ENCODE peak calls at places on chromosomes 5 and 9, in six cellular contexts. Q is fibroblast of lung, B is NCI-H1417, S is RPMI8226, J is M059J, O is lower lobe of right lung. X is an unnamed sample.

GRCh38 chr5:58898006-58898405 is 315.1 kb downstream of the RAB3C start:
- DNase-seq in Q (no peak), B (no peak), S (no peak), J (no peak), O (no peak), X (no peak)

GRCh38 chr9:111013707-111014106 is 24.6 kb downstream of the LPAR1 start:
- DNase-seq in Q (no peak), B (no peak), S (no peak), J (no peak), O (no peak), X (no peak)

GRCh38 chr9:130074391-130075115 is 20.8 kb downstream of the GPR107 start:
- DNase-seq in Q (no peak), B (no peak), S (no peak), J (no peak), O (no peak), X (no peak)

GRCh38 chr9:88387733-88388202 is 476 bp upstream of the SPIN1 start:
- DNase-seq in Q (peak), B (peak), S (peak), J (peak), O (peak), X (peak)

GRCh38 chr9:132578367-132578932 is 4.0 kb upstream of the BARHL1 start:
- DNase-seq in Q (no peak), B (no peak), S (no peak), J (no peak), O (peak), X (no peak)

GRCh38 chr5:119333421-119333851 is 22.4 kb upstream of the TNFAIP8 start:
- DNase-seq in Q (no peak), B (no peak), S (peak), J (no peak), O (no peak), X (no peak)

GRCh38 chr9:121700831-121701419 is 49.5 kb downstream of the DAB2IP start:
- DNase-seq in Q (no peak), B (no peak), S (no peak), J (no peak), O (no peak), X (no peak)

GRCh38 chr5:32541241-32541640 is 44.1 kb upstream of the SUB1 start:
- DNase-seq in Q (no peak), B (no peak), S (no peak), J (peak), O (no peak), X (no peak)

GRCh38 chr9:2158111-2158610 is 143.0 kb downstream of the SMARCA2 start:
- DNase-seq in Q (peak), B (peak), S (peak), J (peak), O (peak), X (peak)

GRCh38 chr9:88872171-88872946 is 118.9 kb upstream of the S1PR3 start:
- DNase-seq in Q (no peak), B (no peak), S (no peak), J (no peak), O (no peak), X (no peak)

GRCh38 chr5:179387151-179388110 is 42.2 kb upstream of the ADAMTS2 start:
- DNase-seq in Q (no peak), B (no peak), S (no peak), J (peak), O (no peak), X (no peak)

GRCh38 chr9:120710110-120710981 is 3.9 kb downstream of the MEGF9 start:
- DNase-seq in Q (peak), B (peak), S (peak), J (peak), O (no peak), X (no peak)

GRCh38 chr5:171757853-171758535 is 27.6 kb upstream of the SMIM23 start:
- DNase-seq in Q (peak), B (no peak), S (no peak), J (peak), O (no peak), X (no peak)

GRCh38 chr5:78287833-78288232 is 6.7 kb downstream of the AP3B1 start:
- DNase-seq in Q (peak), B (no peak), S (no peak), J (peak), O (no peak), X (peak)

GRCh38 chr9:95091574-95091970 is 225.9 kb downstream of the FANCC start:
- DNase-seq in Q (peak), B (no peak), S (no peak), J (peak), O (no peak), X (no peak)

GRCh38 chr9:128470560-128470959 is 14.8 kb downstream of the ODF2 start:
- DNase-seq in Q (peak), B (no peak), S (peak), J (peak), O (no peak), X (peak)

GRCh38 chr5:37197340-37198050 is 51.7 kb downstream of the CPLANE1 start:
- DNase-seq in Q (peak), B (no peak), S (peak), J (peak), O (no peak), X (peak)

GRCh38 chr5:53037141-53037859 is 48.1 kb downstream of the ITGA2 start:
- DNase-seq in Q (peak), B (no peak), S (no peak), J (peak), O (no peak), X (peak)

GRCh38 chr9:98922721-98923435 is 20.8 kb upstream of the COL15A1 start:
- DNase-seq in Q (no peak), B (no peak), S (peak), J (peak), O (no peak), X (peak)

GRCh38 chr5:151678713-151679112 is 8.0 kb downstream of the SPARC start:
- DNase-seq in Q (no peak), B (no peak), S (no peak), J (no peak), O (no peak), X (no peak)

GRCh38 chr9:90961375-90961774 is 159.8 kb downstream of the SYK start:
- DNase-seq in Q (no peak), B (peak), S (peak), J (no peak), O (peak), X (no peak)

GRCh38 chr9:86077286-86077685 is 22.1 kb downstream of the GOLM1 start:
- DNase-seq in Q (peak), B (no peak), S (no peak), J (no peak), O (no peak), X (no peak)

GRCh38 chr5:13250450-13251291 is 693.8 kb downstream of the DNAH5 start:
- DNase-seq in Q (no peak), B (peak), S (peak), J (peak), O (no peak), X (no peak)

GRCh38 chr5:12488161-12488560 is 583.9 kb upstream of the CTNND2 start:
- DNase-seq in Q (no peak), B (no peak), S (no peak), J (no peak), O (no peak), X (no peak)

GRCh38 chr9:69762527-69762926 is 2.7 kb upstream of the PTAR1 start:
- DNase-seq in Q (no peak), B (no peak), S (no peak), J (no peak), O (no peak), X (no peak)

GRCh38 chr9:117470455-117470854 is 55.6 kb upstream of the ASTN2 start:
- DNase-seq in Q (no peak), B (no peak), S (no peak), J (no peak), O (no peak), X (no peak)

GRCh38 chr9:14500705-14501104 is 186.8 kb upstream of the NFIB start:
- DNase-seq in Q (no peak), B (no peak), S (peak), J (no peak), O (no peak), X (no peak)

GRCh38 chr5:103849934-103850333 is 287.3 kb upstream of the NUDT12 start:
- DNase-seq in Q (peak), B (no peak), S (no peak), J (peak), O (no peak), X (no peak)